ENCODE peak calls at places on chromosomes 6 and 20, in ten cellular contexts. M is HCEC 1CT, S is GM23248, E is M059J, N is Panc1, H is head of caudate nucleus, I is ascending aorta, C is A172, U is NCI-H2171 treated with DMSO at 0.1 percent for 48 hours, Q is T-helper 9 cell. P is an unnamed sample.

GRCh38 chr6:28648878-28649375 is 123.2 kb downstream of the GPX5 start:
- DNase-seq in M (peak; percentile 14), S (peak; percentile 58), N (no peak), U (peak; percentile 88), H (no peak), Q (no peak), C (no peak), E (peak; percentile 14), I (no peak), P (no peak)

GRCh38 chr20:36606171-36607116 is 865 bp downstream of the RAB5IF start:
- DNase-seq in M (no peak), S (peak; percentile 65), N (no peak), C (peak; percentile 47), H (no peak), I (no peak), E (peak; percentile 55), U (no peak), Q (no peak), P (peak; percentile 39)

GRCh38 chr6:6386010-6386409 is 65.5 kb upstream of the F13A1 start:
- DNase-seq in S (no peak), M (no peak), E (no peak), C (no peak), I (no peak), U (no peak), H (no peak), Q (no peak), N (no peak), P (no peak)

GRCh38 chr6:7452898-7453297 is 63.3 kb downstream of the RIOK1 start:
- DNase-seq in U (no peak), Q (no peak), S (no peak), H (no peak), M (no peak), N (no peak), E (no peak), C (no peak), I (no peak), P (no peak)

GRCh38 chr6:82741325-82741995 is 324.2 kb downstream of the UBE3D start:
- DNase-seq in I (no peak), U (no peak), C (no peak), N (no peak), M (no peak), H (no peak), Q (no peak), S (peak; percentile 68), E (peak; percentile 17), P (no peak)

GRCh38 chr6:32785781-32786533 is 22.6 kb upstream of the HLA-DQB2 start:
- DNase-seq in U (peak; percentile 49), S (peak; percentile 63), C (peak; percentile 57), M (peak; percentile 57), H (peak; percentile 16), N (peak; percentile 24), I (no peak), E (peak; percentile 69), Q (no peak), P (peak; percentile 78)

GRCh38 chr20:16542477-16542876 is 30.8 kb downstream of the KIF16B start:
- DNase-seq in M (no peak), U (no peak), H (no peak), Q (no peak), C (no peak), I (no peak), E (no peak), S (no peak), N (no peak), P (no peak)

GRCh38 chr20:64210661-64211369 is 44.7 kb upstream of the PCMTD2 start:
- DNase-seq in M (peak; percentile 4), N (no peak), S (no peak), U (no peak), H (no peak), I (no peak), Q (no peak), E (no peak), C (no peak), P (no peak)